ENCODE peak calls at places on chromosomes 3 and 15, in ten cellular contexts. N, O, D, R, W, X, S, A, T and F are unnamed samples.

GRCh38 chr3:28317438-28318022 is 31.0 kb upstream of the ZCWPW2 start:
- DNase-seq in N (peak; percentile 46), O (no peak), D (peak; percentile 33), R (peak; percentile 26), W (peak; percentile 28), X (peak; percentile 9), S (no peak), A (peak; percentile 56), T (no peak), F (peak; percentile 10)

GRCh38 chr3:140018556-140018955 is 83.6 kb downstream of the CLSTN2 start:
- DNase-seq in N (no peak), O (no peak), D (no peak), R (no peak), W (no peak), X (no peak), S (no peak), A (no peak), T (no peak), F (no peak)

GRCh38 chr3:173622156-173622555 is 224.6 kb downstream of the NLGN1 start:
- DNase-seq in N (no peak), O (no peak), D (no peak), R (no peak), W (no peak), X (no peak), S (no peak), A (no peak), T (no peak), F (peak; percentile 82)

GRCh38 chr3:31288224-31288623 is 244.5 kb upstream of the STT3B start:
- DNase-seq in N (no peak), O (no peak), D (no peak), R (no peak), W (no peak), X (no peak), S (no peak), A (no peak), T (no peak), F (no peak)

GRCh38 chr3:70970136-70970535 is 613.4 kb downstream of the FOXP1 start:
- DNase-seq in N (no peak), O (no peak), D (no peak), R (no peak), W (no peak), X (no peak), S (no peak), A (no peak), T (no peak), F (no peak)

GRCh38 chr15:88704791-88705768 is 66.3 kb downstream of the ISG20 start:
- DNase-seq in N (peak; percentile 29), O (no peak), D (no peak), R (peak; percentile 11), W (no peak), X (no peak), S (no peak), A (no peak), T (no peak), F (peak; percentile 42)

GRCh38 chr15:40468850-40469249 is 1.9 kb upstream of the CHST14 start:
- DNase-seq in N (no peak), O (no peak), D (no peak), R (no peak), W (no peak), X (no peak), S (no peak), A (no peak), T (no peak), F (no peak)

GRCh38 chr3:7581831-7582230 is 720.9 kb downstream of the GRM7 start:
- DNase-seq in N (no peak), O (no peak), D (no peak), R (no peak), W (no peak), X (no peak), S (no peak), A (no peak), T (no peak), F (peak; percentile 56)

GRCh38 chr3:57397175-57398026 is 104.9 kb upstream of the ASB14 start:
- DNase-seq in N (peak; percentile 65), O (no peak), D (peak; percentile 27), R (peak; percentile 61), W (peak; percentile 59), X (peak; percentile 20), S (peak; percentile 51), A (peak; percentile 32), T (peak; percentile 11), F (peak; percentile 19)

GRCh38 chr3:158105710-158106438 is at the start of gene SHOX2:
- DNase-seq in N (peak; percentile 51), O (peak; percentile 86), D (no peak), R (no peak), W (no peak), X (no peak), S (no peak), A (peak; percentile 59), T (no peak), F (no peak)

GRCh38 chr3:38226273-38226672 is 39.3 kb upstream of the SLC22A13 start:
- DNase-seq in N (no peak), O (no peak), D (no peak), R (no peak), W (no peak), X (no peak), S (no peak), A (no peak), T (no peak), F (peak; percentile 42)

GRCh38 chr3:98329392-98330124 is 24.1 kb upstream of the OR5K4 start:
- DNase-seq in N (peak; percentile 61), O (no peak), D (no peak), R (peak; percentile 57), W (peak; percentile 33), X (peak; percentile 10), S (no peak), A (peak; percentile 31), T (no peak), F (peak; percentile 4)

GRCh38 chr3:187918081-187918644 is 172.9 kb upstream of the BCL6 start:
- DNase-seq in N (no peak), O (no peak), D (no peak), R (no peak), W (no peak), X (no peak), S (no peak), A (no peak), T (no peak), F (no peak)

GRCh38 chr3:187920871-187921270 is 175.6 kb upstream of the BCL6 start:
- DNase-seq in N (peak; percentile 63), O (no peak), D (no peak), R (no peak), W (no peak), X (no peak), S (no peak), A (no peak), T (peak; percentile 46), F (peak; percentile 45)

GRCh38 chr3:187919018-187919417 is 173.8 kb upstream of the BCL6 start:
- DNase-seq in N (no peak), O (no peak), D (no peak), R (peak; percentile 28), W (no peak), X (peak; percentile 40), S (no peak), A (no peak), T (no peak), F (peak; percentile 60)

GRCh38 chr3:187919990-187920389 is 174.7 kb upstream of the BCL6 start:
- DNase-seq in N (peak; percentile 37), O (no peak), D (no peak), R (no peak), W (no peak), X (no peak), S (no peak), A (no peak), T (no peak), F (no peak)

DNA sequence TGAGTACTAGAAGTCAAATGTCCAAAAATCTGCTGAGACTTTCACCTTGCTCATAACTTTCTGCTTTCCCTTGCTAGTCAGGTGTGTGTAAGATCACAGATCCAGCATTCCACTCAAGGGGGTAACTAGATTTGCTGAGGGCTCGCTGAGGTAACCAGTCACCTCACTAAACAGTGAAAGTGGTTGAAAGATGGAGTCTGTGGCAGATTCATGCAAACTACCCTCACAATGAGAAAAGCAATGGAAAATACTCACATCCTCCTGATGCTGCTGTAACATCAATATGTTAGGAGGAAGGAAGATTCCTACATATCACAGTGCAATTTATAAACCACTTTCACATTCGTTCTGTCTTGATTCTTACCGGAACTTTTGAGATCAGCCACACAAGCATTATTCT is 174.3 kb upstream of the BCL6 start:
- DNase-seq in N (no peak), O (no peak), D (no peak), R (no peak), W (no peak), X (no peak), S (no peak), A (no peak), T (no peak), F (no peak)
- H3K36me3 ChIP-seq in N (no peaks in the 10 kb centered on the region), O (no peaks in the 10 kb centered on the region), D (no peaks in the 10 kb centered on the region), R (no peaks in the 10 kb centered on the region), W (no peaks in the 10 kb centered on the region), X (no peaks in the 10 kb centered on the region), S (no peaks in the 10 kb centered on the region), A (no peaks in the 10 kb centered on the region), T (no peaks in the 10 kb centered on the region), F (no peaks in the 10 kb centered on the region)

DNA sequence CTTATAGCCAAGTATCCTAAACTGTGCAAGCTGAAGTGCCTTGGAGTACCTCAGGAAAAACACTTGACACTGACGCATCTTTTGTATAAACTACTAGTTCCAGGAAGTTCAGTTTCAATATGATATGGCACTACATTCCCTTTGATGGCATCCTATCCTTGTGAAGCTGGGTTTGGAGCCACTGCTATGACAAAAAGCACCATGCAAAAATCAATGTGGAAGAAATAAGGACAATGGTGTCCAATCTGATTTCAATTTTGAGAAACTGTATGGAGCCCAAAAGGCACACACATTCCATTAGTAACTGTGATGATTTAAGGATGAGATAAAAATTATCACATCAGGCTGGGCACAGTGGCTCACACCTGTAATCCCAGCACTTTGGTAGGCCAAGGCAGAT is 5.6 kb downstream of the RPS27L start:
- DNase-seq in N (no peak), O (no peak), D (no peak), R (no peak), W (no peak), X (no peak), S (no peak), A (no peak), T (no peak), F (no peak)
- H3K36me3 ChIP-seq in N (peaks cover 88% of the 10 kb centered on the region), O (peaks cover 70% of the 10 kb centered on the region), D (no peaks in the 10 kb centered on the region), R (no peaks in the 10 kb centered on the region), W (peaks cover 14% of the 10 kb centered on the region), X (peaks cover 3% of the 10 kb centered on the region), S (no peaks in the 10 kb centered on the region), A (peaks cover 16% of the 10 kb centered on the region), T (no peaks in the 10 kb centered on the region), F (peaks cover 34% of the 10 kb centered on the region)

GRCh38 chr3:50044976-50045375 is 43.7 kb upstream of the RBM5 start:
- DNase-seq in N (no peak), O (no peak), D (no peak), R (no peak), W (no peak), X (no peak), S (no peak), A (no peak), T (no peak), F (no peak)

GRCh38 chr3:50047426-50047825 is 41.3 kb upstream of the RBM5 start:
- DNase-seq in N (no peak), O (no peak), D (no peak), R (no peak), W (no peak), X (no peak), S (no peak), A (no peak), T (no peak), F (no peak)

GRCh38 chr3:50050361-50050760 is 38.4 kb upstream of the RBM5 start:
- DNase-seq in N (no peak), O (no peak), D (no peak), R (no peak), W (no peak), X (no peak), S (no peak), A (peak; percentile 11), T (no peak), F (peak; percentile 86)
- H3K36me3 ChIP-seq in N (peaks cover 45% of the 10 kb centered on the region), O (peaks cover 69% of the 10 kb centered on the region), D (no peaks in the 10 kb centered on the region), R (no peaks in the 10 kb centered on the region), W (peaks cover 3% of the 10 kb centered on the region), X (peaks cover 18% of the 10 kb centered on the region), S (peaks cover 4% of the 10 kb centered on the region), A (peaks cover 34% of the 10 kb centered on the region), T (no peaks in the 10 kb centered on the region), F (peaks cover 12% of the 10 kb centered on the region)

GRCh38 chr3:9386501-9387321 is 10.7 kb upstream of the SETD5 start:
- DNase-seq in N (no peak), O (no peak), D (no peak), R (no peak), W (no peak), X (no peak), S (no peak), A (no peak), T (no peak), F (no peak)
- H3K36me3 ChIP-seq in N (peaks cover 94% of the 10 kb centered on the region), O (peaks cover 80% of the 10 kb centered on the region), D (peaks cover 21% of the 10 kb centered on the region), R (peaks cover 15% of the 10 kb centered on the region), W (peaks cover 34% of the 10 kb centered on the region), X (peaks cover 67% of the 10 kb centered on the region), S (peaks cover 4% of the 10 kb centered on the region), A (peaks cover 96% of the 10 kb centered on the region), T (peaks cover 3% of the 10 kb centered on the region), F (peaks cover 76% of the 10 kb centered on the region)